ENCODE peak calls at places on chromosomes 16 and 17, in nine cellular contexts. X is Caco-2, Z is stomach, V is neural progenitor cell, T is progenitor cell of endocrine pancreas, B is HL-60, M is lower lobe of right lung, C is suprapubic skin, D is A549. L is an unnamed sample.

GRCh38 chr17:13977837-13978236 is 91.5 kb upstream of the COX10 start:
- DNase-seq in X (no peak), Z (no peak), V (no peak), T (no peak), B (no peak), M (no peak), C (no peak), D (no peak), L (no peak)

GRCh38 chr16:78444-79145 is 570 bp downstream of the MPG start:
- DNase-seq in X (no peak), Z (no peak), V (no peak), T (no peak), B (no peak), M (no peak), C (no peak), D (peak; percentile 43), L (no peak)

GRCh38 chr16:87203060-87203656 is 114.0 kb downstream of the C16orf95 start:
- DNase-seq in X (peak; percentile 64), Z (peak; percentile 54), V (peak; percentile 90), T (peak; percentile 61), B (no peak), M (peak; percentile 77), C (no peak), D (peak; percentile 91), L (peak; percentile 88)

GRCh38 chr16:89473791-89474414 is 16.5 kb downstream of the ANKRD11 start:
- DNase-seq in X (no peak), Z (no peak), V (no peak), T (no peak), B (no peak), M (no peak), C (no peak), D (no peak), L (no peak)

GRCh38 chr17:66200685-66201092 is 8.8 kb upstream of the CEP112 start:
- DNase-seq in X (peak; percentile 79), Z (peak; percentile 59), V (peak; percentile 76), T (peak; percentile 18), B (peak; percentile 64), M (no peak), C (no peak), D (peak; percentile 77), L (peak; percentile 66)

GRCh38 chr16:13238182-13238581 is 336.8 kb downstream of the SHISA9 start:
- DNase-seq in X (peak; percentile 43), Z (no peak), V (no peak), T (no peak), B (no peak), M (no peak), C (no peak), D (no peak), L (no peak)

GRCh38 chr16:80150978-80151705 is 389.7 kb upstream of the DYNLRB2 start:
- DNase-seq in X (no peak), Z (no peak), V (no peak), T (no peak), B (no peak), M (no peak), C (no peak), D (no peak), L (no peak)

GRCh38 chr16:51084074-51084928 is 66.8 kb downstream of the SALL1 start:
- DNase-seq in X (no peak), Z (no peak), V (no peak), T (no peak), B (no peak), M (no peak), C (no peak), D (no peak), L (no peak)

GRCh38 chr16:80972611-80973010 is 34.1 kb downstream of the CMC2 start:
- DNase-seq in X (no peak), Z (no peak), V (no peak), T (no peak), B (no peak), M (no peak), C (no peak), D (no peak), L (no peak)

GRCh38 chr17:81576621-81577277 is 24.6 kb upstream of the FAAP100 start:
- DNase-seq in X (no peak), Z (no peak), V (no peak), T (no peak), B (no peak), M (no peak), C (no peak), D (peak; percentile 99), L (peak; percentile 60)

GRCh38 chr16:83356266-83356665 is 451.5 kb upstream of the HSBP1 start:
- DNase-seq in X (peak; percentile 47), Z (no peak), V (peak; percentile 82), T (peak; percentile 11), B (peak; percentile 7), M (no peak), C (no peak), D (peak; percentile 47), L (peak; percentile 28)

GRCh38 chr16:49675417-49675816 is 180.5 kb downstream of the ZNF423 start:
- DNase-seq in X (no peak), Z (no peak), V (no peak), T (no peak), B (no peak), M (no peak), C (no peak), D (no peak), L (no peak)

GRCh38 chr17:77354721-77355455 is 214.1 kb downstream of the SEC14L1 start:
- DNase-seq in X (no peak), Z (peak; percentile 51), V (no peak), T (no peak), B (no peak), M (no peak), C (peak; percentile 70), D (peak; percentile 66), L (no peak)

GRCh38 chr17:37752482-37752881 is 7.6 kb upstream of the HNF1B start:
- DNase-seq in X (no peak), Z (no peak), V (no peak), T (no peak), B (no peak), M (no peak), C (no peak), D (peak; percentile 80), L (no peak)

GRCh38 chr17:67260051-67260987 is 15.3 kb upstream of the HELZ start:
- DNase-seq in X (no peak), Z (no peak), V (no peak), T (no peak), B (peak; percentile 60), M (no peak), C (no peak), D (no peak), L (peak; percentile 32)

GRCh38 chr17:56834380-56835258 is 668 bp downstream of the DGKE start:
- DNase-seq in X (peak; percentile 87), Z (peak; percentile 64), V (peak; percentile 78), T (peak; percentile 47), B (peak; percentile 65), M (peak; percentile 76), C (peak; percentile 76), D (peak; percentile 43), L (peak; percentile 62)

GRCh38 chr16:8714143-8714542 is 39.7 kb downstream of the ABAT start:
- DNase-seq in X (no peak), Z (no peak), V (peak; percentile 27), T (no peak), B (no peak), M (no peak), C (no peak), D (no peak), L (no peak)

GRCh38 chr17:79838541-79839274 is 532 bp downstream of the CBX4 start:
- DNase-seq in X (no peak), Z (peak; percentile 55), V (peak; percentile 87), T (peak; percentile 39), B (peak; percentile 62), M (peak; percentile 70), C (no peak), D (peak; percentile 39), L (no peak)

DNA sequence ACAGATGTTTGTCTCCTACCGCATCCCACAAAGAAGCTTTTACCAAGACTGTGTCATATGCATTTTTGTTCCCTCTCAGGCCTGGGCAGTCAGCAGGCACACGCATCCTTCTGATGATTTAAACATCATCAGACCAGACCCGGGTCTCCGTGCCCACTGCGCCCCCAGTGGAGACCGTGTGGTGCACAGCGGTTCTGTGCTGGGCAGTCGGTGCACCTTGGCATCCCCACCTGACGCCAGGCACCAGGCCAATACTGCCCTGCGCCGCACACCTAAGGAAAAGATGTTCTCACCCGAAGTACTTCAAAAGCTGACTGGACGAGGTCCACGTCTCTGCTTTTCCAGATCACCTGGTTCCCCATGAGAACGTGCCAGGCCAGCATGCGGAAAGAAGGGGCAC is 10.6 kb upstream of the PLD6 start:
- DNase-seq in X (no peak), Z (no peak), V (no peak), T (no peak), B (no peak), M (no peak), C (no peak), D (peak; percentile 60), L (no peak)
- TF ChIP-seq CTCF in X (no peak), Z (no peak), V (no peak), T (no peak), B (no peak), M (no peak), C (no peak), D (peak; percentile 21), L (no peak)

GRCh38 chr17:59115474-59115873 is 8.8 kb upstream of the TRIM37 start:
- DNase-seq in X (no peak), Z (no peak), V (no peak), T (no peak), B (no peak), M (no peak), C (no peak), D (no peak), L (no peak)
- TF ChIP-seq CTCF in X (no peak), Z (no peak), V (no peak), T (no peak), B (no peak), M (no peak), C (no peak), D (no peak), L (no peak)

GRCh38 chr16:70380919-70381603 is 34.4 kb downstream of the DDX19A start:
- DNase-seq in X (peak; percentile 99), Z (peak; percentile 97), V (peak; percentile 99), T (peak; percentile 92), B (peak; percentile 96), M (peak; percentile 97), C (peak; percentile 98), D (peak; percentile 92), L (peak; percentile 98)
- TF ChIP-seq CTCF in X (peak; percentile 35), Z (no peak), V (peak; percentile 49), T (peak; percentile 53), B (no peak), M (peak; percentile 29), C (no peak), D (peak; percentile 40), L (peak; percentile 50)

GRCh38 chr16:23836078-23836403 is 258 bp downstream of the PRKCB start:
- DNase-seq in X (no peak), Z (no peak), V (no peak), T (no peak), B (no peak), M (peak; percentile 49), C (no peak), D (no peak), L (no peak)

GRCh38 chr16:23835390-23836077 is at the start of gene PRKCB:
- DNase-seq in X (peak; percentile 42), Z (peak; percentile 68), V (peak; percentile 98), T (peak; percentile 78), B (no peak), M (peak; percentile 89), C (peak; percentile 69), D (peak; percentile 58), L (no peak)

GRCh38 chr16:23837553-23838308 is 1.9 kb downstream of the PRKCB start:
- DNase-seq in X (no peak), Z (no peak), V (peak; percentile 11), T (no peak), B (no peak), M (no peak), C (no peak), D (no peak), L (no peak)

GRCh38 chr16:23838485-23839142 is 2.8 kb downstream of the PRKCB start:
- DNase-seq in X (no peak), Z (no peak), V (no peak), T (no peak), B (no peak), M (no peak), C (no peak), D (no peak), L (no peak)

GRCh38 chr16:23836404-23837291 is 865 bp downstream of the PRKCB start:
- DNase-seq in X (no peak), Z (peak; percentile 48), V (peak; percentile 74), T (no peak), B (no peak), M (peak; percentile 67), C (peak; percentile 62), D (no peak), L (no peak)
- TF ChIP-seq CTCF in X (no peak), Z (no peak), V (peak; percentile 60), T (peak; percentile 25), B (no peak), M (no peak), C (no peak), D (no peak), L (no peak)

L was measured in Calu3.